ENCODE peak calls at places on chromosomes 3 and 15, in seven cellular contexts. One of them, this sample, is unnamed. For H3K27me3, the result is how much of the 10 kb centered on the place peaks cover.

GRCh38 chr3:195555110-195555509 is 12.0 kb upstream of the PPP1R2 start:
- DNase-seq in left ventricle myocardium inferior: no peak
- DNase-seq in A673: no peak
- DNase-seq in PC-3: no peak
- DNase-seq in astrocyte: no peak
- DNase-seq in psoas muscle: no peak
- DNase-seq in colonic mucosa: no peak
- DNase-seq in this sample: no peak

GRCh38 chr15:64686130-64686735 is 89.2 kb downstream of the RBPMS2 start:
- DNase-seq in left ventricle myocardium inferior: no peak
- DNase-seq in A673: peak
- DNase-seq in PC-3: peak
- DNase-seq in astrocyte: peak
- DNase-seq in psoas muscle: no peak
- DNase-seq in colonic mucosa: peak
- DNase-seq in this sample: peak

GRCh38 chr3:14876942-14877341 is 58.2 kb downstream of the FGD5 start:
- DNase-seq in left ventricle myocardium inferior: peak
- DNase-seq in A673: no peak
- DNase-seq in PC-3: peak
- DNase-seq in astrocyte: peak
- DNase-seq in psoas muscle: peak
- DNase-seq in colonic mucosa: peak
- DNase-seq in this sample: peak

GRCh38 chr3:12960497-12960896 is 112.7 kb downstream of the IQSEC1 start:
- DNase-seq in left ventricle myocardium inferior: no peak
- DNase-seq in A673: no peak
- DNase-seq in PC-3: no peak
- DNase-seq in astrocyte: no peak
- DNase-seq in psoas muscle: no peak
- DNase-seq in colonic mucosa: no peak
- DNase-seq in this sample: no peak

GRCh38 chr3:112489674-112490479 is 9.4 kb downstream of the BTLA start:
- DNase-seq in left ventricle myocardium inferior: no peak
- DNase-seq in A673: no peak
- DNase-seq in PC-3: no peak
- DNase-seq in astrocyte: no peak
- DNase-seq in psoas muscle: no peak
- DNase-seq in colonic mucosa: no peak
- DNase-seq in this sample: no peak

GRCh38 chr15:63440756-63441155 is 59.1 kb upstream of the CA12 start:
- DNase-seq in left ventricle myocardium inferior: no peak
- DNase-seq in A673: no peak
- DNase-seq in PC-3: no peak
- DNase-seq in astrocyte: no peak
- DNase-seq in psoas muscle: no peak
- DNase-seq in colonic mucosa: no peak
- DNase-seq in this sample: no peak

GRCh38 chr15:85772668-85773067 is 22.1 kb downstream of the KLHL25 start:
- DNase-seq in left ventricle myocardium inferior: no peak
- DNase-seq in A673: no peak
- DNase-seq in PC-3: no peak
- DNase-seq in astrocyte: no peak
- DNase-seq in psoas muscle: peak
- DNase-seq in colonic mucosa: peak
- DNase-seq in this sample: no peak

GRCh38 chr3:128727996-128728395 is 2.0 kb downstream of the RAB7A start:
- DNase-seq in left ventricle myocardium inferior: no peak
- DNase-seq in A673: no peak
- DNase-seq in PC-3: peak
- DNase-seq in astrocyte: peak
- DNase-seq in psoas muscle: no peak
- DNase-seq in colonic mucosa: no peak
- DNase-seq in this sample: no peak

GRCh38 chr3:119329551-119329950 is 35.4 kb downstream of the ARHGAP31 start:
- DNase-seq in left ventricle myocardium inferior: no peak
- DNase-seq in A673: no peak
- DNase-seq in PC-3: no peak
- DNase-seq in astrocyte: no peak
- DNase-seq in psoas muscle: no peak
- DNase-seq in colonic mucosa: no peak
- DNase-seq in this sample: no peak

GRCh38 chr3:22980346-22980745 is 222.8 kb upstream of the UBE2E2 start:
- DNase-seq in left ventricle myocardium inferior: no peak
- DNase-seq in A673: no peak
- DNase-seq in PC-3: no peak
- DNase-seq in astrocyte: peak
- DNase-seq in psoas muscle: no peak
- DNase-seq in colonic mucosa: no peak
- DNase-seq in this sample: no peak

GRCh38 chr15:67883228-67883773 is 43.5 kb upstream of the RNU6-1 start:
- DNase-seq in left ventricle myocardium inferior: no peak
- DNase-seq in A673: no peak
- DNase-seq in PC-3: no peak
- DNase-seq in astrocyte: no peak
- DNase-seq in psoas muscle: no peak
- DNase-seq in colonic mucosa: no peak
- DNase-seq in this sample: no peak

GRCh38 chr3:190564175-190564574 is 50.3 kb downstream of the IL1RAP start:
- DNase-seq in left ventricle myocardium inferior: no peak
- DNase-seq in A673: no peak
- DNase-seq in PC-3: no peak
- DNase-seq in astrocyte: no peak
- DNase-seq in psoas muscle: no peak
- DNase-seq in colonic mucosa: no peak
- DNase-seq in this sample: no peak

GRCh38 chr3:132016061-132017041 is 18.5 kb downstream of the CPNE4 start:
- DNase-seq in left ventricle myocardium inferior: no peak
- DNase-seq in A673: peak
- DNase-seq in PC-3: no peak
- DNase-seq in astrocyte: no peak
- DNase-seq in psoas muscle: no peak
- DNase-seq in colonic mucosa: no peak
- DNase-seq in this sample: no peak

GRCh38 chr15:46894644-46895043 is 822.7 kb upstream of the SEMA6D start:
- DNase-seq in left ventricle myocardium inferior: no peak
- DNase-seq in A673: no peak
- DNase-seq in PC-3: no peak
- DNase-seq in astrocyte: no peak
- DNase-seq in psoas muscle: no peak
- DNase-seq in colonic mucosa: no peak
- DNase-seq in this sample: no peak

GRCh38 chr15:71103102-71103676 is 12.1 kb upstream of the THSD4 start:
- DNase-seq in left ventricle myocardium inferior: peak
- DNase-seq in A673: peak
- DNase-seq in PC-3: peak
- DNase-seq in astrocyte: no peak
- DNase-seq in psoas muscle: no peak
- DNase-seq in colonic mucosa: no peak
- DNase-seq in this sample: peak

DNA sequence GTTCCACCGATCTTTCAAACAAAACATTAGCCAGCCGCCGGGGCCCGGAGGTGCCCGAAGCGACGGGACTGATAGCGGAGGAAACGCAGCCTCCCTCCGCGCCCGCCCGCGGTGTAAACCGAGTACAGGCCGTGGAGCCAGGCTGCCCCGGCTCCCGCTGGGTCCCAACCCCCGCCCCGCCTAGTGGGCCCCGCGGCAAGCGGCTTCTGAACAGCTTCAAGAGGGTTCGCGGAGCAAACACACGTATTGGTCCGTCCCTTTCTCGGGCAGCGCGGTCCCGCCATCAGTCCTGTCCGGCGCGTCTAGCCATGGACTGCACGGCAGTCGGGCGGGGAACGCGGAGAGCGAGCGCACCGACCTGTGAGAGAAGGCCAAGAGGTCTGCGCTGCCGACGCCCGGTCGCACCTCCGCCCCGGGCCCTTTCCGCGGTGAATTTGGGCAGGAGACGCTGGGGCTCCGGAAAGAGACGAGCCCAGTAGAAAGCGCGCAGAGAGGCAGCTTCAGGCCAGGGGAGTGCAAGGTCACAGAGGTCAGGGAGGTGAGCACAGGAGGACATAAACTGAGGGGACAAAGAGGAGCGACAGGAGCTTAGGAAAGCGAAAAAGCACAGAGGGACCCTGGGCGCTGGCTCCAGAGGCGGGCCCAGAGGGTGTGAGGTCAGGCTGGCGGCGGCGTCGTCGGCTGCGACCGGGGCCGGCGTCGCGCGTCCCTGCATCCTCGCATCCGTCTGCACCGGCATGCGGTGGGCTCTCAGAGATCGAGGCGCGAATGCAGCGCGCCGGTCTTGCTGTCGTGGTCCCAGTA is 1.9 kb downstream of the FOXL2 start:
- DNase-seq in left ventricle myocardium inferior: no peak
- DNase-seq in A673: no peak
- DNase-seq in PC-3: no peak
- DNase-seq in astrocyte: no peak
- DNase-seq in psoas muscle: no peak
- DNase-seq in colonic mucosa: no peak
- DNase-seq in this sample: no peak
- H3K27me3 ChIP-seq in left ventricle myocardium inferior: half or more
- H3K27me3 ChIP-seq in A673: half or more
- H3K27me3 ChIP-seq in PC-3: under half
- H3K27me3 ChIP-seq in astrocyte: half or more
- H3K27me3 ChIP-seq in psoas muscle: under half
- H3K27me3 ChIP-seq in colonic mucosa: half or more
- H3K27me3 ChIP-seq in this sample: half or more

DNA sequence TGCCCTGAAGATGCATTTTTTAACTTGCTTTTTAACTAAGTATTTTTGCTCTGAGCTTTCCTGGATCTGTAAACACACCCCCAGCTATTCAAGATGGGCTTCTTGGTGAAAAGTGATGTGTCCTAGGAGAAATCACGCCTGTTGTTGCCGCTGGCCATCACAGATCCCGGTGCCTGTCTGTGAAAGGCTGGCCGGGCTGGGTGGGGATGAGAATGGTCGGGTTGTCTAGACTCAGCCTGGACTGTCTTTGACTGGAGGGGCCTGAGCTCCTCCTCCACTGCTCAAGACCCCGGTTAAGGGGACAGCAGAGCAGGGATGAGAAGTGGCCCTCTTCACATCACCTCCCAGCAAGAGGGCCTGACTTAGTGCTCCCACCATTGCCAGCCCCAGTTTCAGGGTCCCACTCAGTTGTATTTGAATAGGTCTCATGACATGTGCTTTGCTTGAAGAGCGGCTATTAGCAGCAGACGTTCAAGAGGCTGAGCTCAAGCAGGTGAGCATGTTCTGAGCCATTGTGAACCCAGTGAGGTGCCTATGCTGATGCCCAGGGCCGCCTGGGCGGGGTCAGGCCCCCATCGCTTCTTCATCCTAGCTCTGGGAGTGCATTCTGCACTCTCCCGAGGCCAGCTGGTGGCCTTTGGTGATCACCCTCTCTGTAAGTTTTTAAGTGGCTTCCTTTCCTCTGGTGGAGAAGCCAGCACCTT is 79.9 kb downstream of the IGF1R start:
- DNase-seq in left ventricle myocardium inferior: no peak
- DNase-seq in A673: no peak
- DNase-seq in PC-3: no peak
- DNase-seq in astrocyte: no peak
- DNase-seq in psoas muscle: no peak
- DNase-seq in colonic mucosa: no peak
- DNase-seq in this sample: no peak
- H3K4me3 ChIP-seq in left ventricle myocardium inferior: peak
- H3K4me3 ChIP-seq in A673: no peak
- H3K4me3 ChIP-seq in PC-3: no peak
- H3K4me3 ChIP-seq in astrocyte: no peak
- H3K4me3 ChIP-seq in psoas muscle: peak
- H3K4me3 ChIP-seq in colonic mucosa: no peak
- H3K4me3 ChIP-seq in this sample: peak

GRCh38 chr3:130645261-130645660 is 101.4 kb downstream of the PIK3R4 start:
- DNase-seq in left ventricle myocardium inferior: no peak
- DNase-seq in A673: no peak
- DNase-seq in PC-3: no peak
- DNase-seq in astrocyte: no peak
- DNase-seq in psoas muscle: no peak
- DNase-seq in colonic mucosa: no peak
- DNase-seq in this sample: no peak

GRCh38 chr3:130644600-130645232 is 101.9 kb downstream of the PIK3R4 start:
- DNase-seq in left ventricle myocardium inferior: no peak
- DNase-seq in A673: no peak
- DNase-seq in PC-3: no peak
- DNase-seq in astrocyte: no peak
- DNase-seq in psoas muscle: no peak
- DNase-seq in colonic mucosa: no peak
- DNase-seq in this sample: no peak

GRCh38 chr3:130648293-130648692 is 98.3 kb downstream of the PIK3R4 start:
- DNase-seq in left ventricle myocardium inferior: no peak
- DNase-seq in A673: no peak
- DNase-seq in PC-3: no peak
- DNase-seq in astrocyte: no peak
- DNase-seq in psoas muscle: no peak
- DNase-seq in colonic mucosa: no peak
- DNase-seq in this sample: no peak

DNA sequence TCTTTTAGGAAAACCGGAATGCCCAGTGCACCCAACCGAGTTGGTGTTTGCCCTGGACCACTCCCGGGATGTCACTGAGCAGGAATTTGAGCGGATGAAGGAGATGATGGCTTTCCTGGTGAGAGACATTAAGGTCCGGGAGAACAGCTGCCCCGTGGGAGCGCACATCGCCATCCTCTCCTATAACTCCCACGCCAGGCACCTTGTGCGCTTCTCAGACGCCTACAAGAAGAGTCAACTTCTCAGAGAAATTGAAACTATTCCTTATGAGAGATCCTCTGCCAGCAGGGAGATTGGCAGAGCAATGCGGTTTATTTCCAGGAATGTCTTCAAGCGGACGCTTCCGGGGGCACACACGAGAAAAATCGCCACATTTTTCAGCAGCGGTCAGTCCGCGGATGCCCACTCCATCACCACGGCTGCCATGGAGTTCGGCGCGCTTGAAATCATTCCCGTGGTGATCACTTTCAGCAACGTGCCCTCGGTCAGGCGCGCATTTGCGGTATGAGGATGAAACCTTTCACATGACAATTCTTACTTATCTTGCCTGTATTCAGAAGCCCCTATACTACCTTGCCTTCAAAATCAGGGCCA is 97.5 kb downstream of the PIK3R4 start:
- DNase-seq in left ventricle myocardium inferior: no peak
- DNase-seq in A673: no peak
- DNase-seq in PC-3: no peak
- DNase-seq in astrocyte: no peak
- DNase-seq in psoas muscle: no peak
- DNase-seq in colonic mucosa: no peak
- DNase-seq in this sample: no peak
- TF ChIP-seq CTCF in left ventricle myocardium inferior: no peak
- TF ChIP-seq CTCF in A673: no peak
- TF ChIP-seq CTCF in PC-3: no peak
- TF ChIP-seq CTCF in astrocyte: no peak
- TF ChIP-seq CTCF in psoas muscle: no peak
- TF ChIP-seq CTCF in colonic mucosa: no peak
- TF ChIP-seq CTCF in this sample: no peak

DNA sequence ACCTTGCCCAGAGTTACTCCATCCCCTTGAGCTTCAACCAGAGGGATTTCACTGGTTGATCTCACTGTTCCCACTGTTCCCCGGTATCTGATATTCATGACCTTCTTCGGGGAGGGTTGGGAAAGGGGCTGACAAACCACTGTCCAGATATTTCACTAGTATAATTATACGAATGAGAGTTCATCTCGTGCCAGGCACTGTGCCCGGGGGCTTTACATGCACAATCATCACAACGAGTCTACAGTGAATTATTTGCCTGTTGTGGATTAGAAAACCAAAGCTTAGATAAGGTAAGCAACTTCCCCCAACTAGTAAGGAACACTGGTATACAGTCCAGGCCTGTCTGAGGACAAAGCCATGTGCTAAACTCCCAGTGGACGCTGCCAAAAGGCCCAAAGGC is 50.0 kb upstream of the RAB6B start:
- DNase-seq in left ventricle myocardium inferior: no peak
- DNase-seq in A673: no peak
- DNase-seq in PC-3: no peak
- DNase-seq in astrocyte: no peak
- DNase-seq in psoas muscle: no peak
- DNase-seq in colonic mucosa: no peak
- DNase-seq in this sample: peak
- H3K27me3 ChIP-seq in left ventricle myocardium inferior: under half
- H3K27me3 ChIP-seq in A673: under half
- H3K27me3 ChIP-seq in PC-3: under half
- H3K27me3 ChIP-seq in astrocyte: under half
- H3K27me3 ChIP-seq in psoas muscle: under half
- H3K27me3 ChIP-seq in colonic mucosa: under half
- H3K27me3 ChIP-seq in this sample: under half

This sample was measured in BE2C.